ENCODE peak calls at places on chromosomes 3 and 15, in four cellular contexts. One of them, this sample, is unnamed. For H3K27me3, the result is how much of the 10 kb centered on the place peaks cover.

GRCh38 chr15:53658827-53659226 is 100.6 kb downstream of the WDR72 start:
- DNase-seq in sigmoid colon: no peak
- DNase-seq in endothelial cell of umbilical vein: no peak
- DNase-seq in left ventricle myocardium inferior: no peak
- DNase-seq in this sample: no peak

GRCh38 chr15:33330931-33331330 is 20.2 kb downstream of the RYR3 start:
- DNase-seq in endothelial cell of umbilical vein: no peak
- DNase-seq in sigmoid colon: no peak
- DNase-seq in left ventricle myocardium inferior: no peak
- DNase-seq in this sample: no peak

GRCh38 chr15:56837281-56837680 is 81.2 kb upstream of the TCF12 start:
- DNase-seq in sigmoid colon: no peak
- DNase-seq in left ventricle myocardium inferior: no peak
- DNase-seq in endothelial cell of umbilical vein: no peak
- DNase-seq in this sample: no peak

GRCh38 chr3:126390751-126391150 is 4.0 kb upstream of the CFAP100 start:
- DNase-seq in endothelial cell of umbilical vein: no peak
- DNase-seq in left ventricle myocardium inferior: no peak
- DNase-seq in sigmoid colon: peak
- DNase-seq in this sample: no peak

GRCh38 chr3:47347217-47347801 is 33.5 kb upstream of the PTPN23 start:
- DNase-seq in sigmoid colon: peak
- DNase-seq in left ventricle myocardium inferior: no peak
- DNase-seq in endothelial cell of umbilical vein: no peak
- DNase-seq in this sample: no peak

GRCh38 chr3:126540946-126541627 is 17.1 kb downstream of the CHST13 start:
- DNase-seq in left ventricle myocardium inferior: no peak
- DNase-seq in sigmoid colon: peak
- DNase-seq in endothelial cell of umbilical vein: no peak
- DNase-seq in this sample: peak

GRCh38 chr3:119676020-119676419 is 1.2 kb downstream of the COX17 start:
- DNase-seq in left ventricle myocardium inferior: no peak
- DNase-seq in endothelial cell of umbilical vein: no peak
- DNase-seq in sigmoid colon: no peak
- DNase-seq in this sample: no peak

GRCh38 chr3:142498397-142499180 is 50.8 kb upstream of the XRN1 start:
- DNase-seq in left ventricle myocardium inferior: no peak
- DNase-seq in endothelial cell of umbilical vein: no peak
- DNase-seq in sigmoid colon: no peak
- DNase-seq in this sample: no peak

GRCh38 chr3:21310176-21310575 is 440.8 kb downstream of the ZNF385D start:
- DNase-seq in left ventricle myocardium inferior: no peak
- DNase-seq in endothelial cell of umbilical vein: no peak
- DNase-seq in sigmoid colon: no peak
- DNase-seq in this sample: no peak

GRCh38 chr3:54857343-54857742 is 70.5 kb downstream of the LRTM1 start:
- DNase-seq in sigmoid colon: no peak
- DNase-seq in endothelial cell of umbilical vein: no peak
- DNase-seq in left ventricle myocardium inferior: no peak
- DNase-seq in this sample: no peak

GRCh38 chr15:49169880-49170597 is at the start of gene GALK2:
- DNase-seq in endothelial cell of umbilical vein: peak
- DNase-seq in sigmoid colon: peak
- DNase-seq in left ventricle myocardium inferior: peak
- DNase-seq in this sample: peak

GRCh38 chr3:45657853-45658252 is 31.3 kb upstream of the SACM1L start:
- DNase-seq in sigmoid colon: no peak
- DNase-seq in left ventricle myocardium inferior: no peak
- DNase-seq in endothelial cell of umbilical vein: no peak
- DNase-seq in this sample: no peak

GRCh38 chr15:82549199-82549665 is 9.0 kb upstream of the RPS17 start:
- DNase-seq in endothelial cell of umbilical vein: no peak
- DNase-seq in sigmoid colon: no peak
- DNase-seq in left ventricle myocardium inferior: no peak
- DNase-seq in this sample: no peak

GRCh38 chr3:42228796-42229195 is 37.2 kb downstream of the CCK start:
- DNase-seq in endothelial cell of umbilical vein: no peak
- DNase-seq in sigmoid colon: no peak
- DNase-seq in left ventricle myocardium inferior: no peak
- DNase-seq in this sample: no peak

GRCh38 chr15:78938608-78939488 is 6.0 kb downstream of the CTSH start:
- DNase-seq in sigmoid colon: no peak
- DNase-seq in endothelial cell of umbilical vein: no peak
- DNase-seq in left ventricle myocardium inferior: no peak
- DNase-seq in this sample: no peak

GRCh38 chr15:88995449-88995848 is 82.3 kb upstream of the MFGE8 start:
- DNase-seq in sigmoid colon: no peak
- DNase-seq in endothelial cell of umbilical vein: no peak
- DNase-seq in left ventricle myocardium inferior: no peak
- DNase-seq in this sample: no peak

GRCh38 chr3:188489639-188490405 is 335.9 kb downstream of the LPP start:
- DNase-seq in sigmoid colon: no peak
- DNase-seq in left ventricle myocardium inferior: no peak
- DNase-seq in endothelial cell of umbilical vein: no peak
- DNase-seq in this sample: no peak

GRCh38 chr3:49412632-49413337 is 562 bp downstream of the TCTA start:
- DNase-seq in left ventricle myocardium inferior: no peak
- DNase-seq in endothelial cell of umbilical vein: no peak
- DNase-seq in sigmoid colon: no peak
- DNase-seq in this sample: no peak

GRCh38 chr3:106339551-106339950 is 470.7 kb upstream of the CBLB start:
- DNase-seq in endothelial cell of umbilical vein: no peak
- DNase-seq in sigmoid colon: no peak
- DNase-seq in left ventricle myocardium inferior: no peak
- DNase-seq in this sample: no peak

GRCh38 chr15:90055182-90055581 is 47.1 kb downstream of the IDH2 start:
- DNase-seq in left ventricle myocardium inferior: no peak
- DNase-seq in sigmoid colon: no peak
- DNase-seq in endothelial cell of umbilical vein: no peak
- DNase-seq in this sample: no peak

GRCh38 chr15:63469190-63469589 is 35.2 kb upstream of the USP3 start:
- DNase-seq in left ventricle myocardium inferior: no peak
- DNase-seq in endothelial cell of umbilical vein: no peak
- DNase-seq in sigmoid colon: no peak
- DNase-seq in this sample: no peak

GRCh38 chr3:195696632-195697278 is 24.0 kb upstream of the MUC20 start:
- DNase-seq in endothelial cell of umbilical vein: no peak
- DNase-seq in sigmoid colon: no peak
- DNase-seq in left ventricle myocardium inferior: no peak
- DNase-seq in this sample: no peak

DNA sequence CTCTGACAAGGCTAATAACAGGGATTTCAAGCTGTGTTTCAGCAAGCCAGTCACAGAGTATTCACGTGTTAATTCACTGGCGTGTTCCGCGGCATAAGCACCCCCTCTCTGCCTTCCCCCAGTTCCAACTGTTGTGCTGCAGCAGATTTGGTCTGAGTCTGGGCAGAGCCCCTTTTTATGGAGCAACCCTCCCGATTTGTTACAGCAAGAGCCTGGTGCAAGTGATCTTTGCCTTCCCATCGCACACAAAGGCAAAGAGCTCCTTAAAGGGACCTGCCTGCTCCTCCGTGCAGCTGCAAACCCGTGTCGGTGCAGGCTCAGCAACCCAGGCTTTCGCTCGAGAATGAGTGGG is 170.5 kb downstream of the KCNAB1 start:
- DNase-seq in endothelial cell of umbilical vein: no peak
- DNase-seq in left ventricle myocardium inferior: no peak
- DNase-seq in sigmoid colon: no peak
- DNase-seq in this sample: no peak
- H3K27me3 ChIP-seq in endothelial cell of umbilical vein: under half
- H3K27me3 ChIP-seq in left ventricle myocardium inferior: half or more
- H3K27me3 ChIP-seq in sigmoid colon: under half
- H3K27me3 ChIP-seq in this sample: under half

GRCh38 chr3:178545337-178545736 is 9.1 kb downstream of the KCNMB2 start:
- DNase-seq in left ventricle myocardium inferior: no peak
- DNase-seq in endothelial cell of umbilical vein: no peak
- DNase-seq in sigmoid colon: no peak
- DNase-seq in this sample: no peak

GRCh38 chr3:178551916-178552321 is 15.7 kb downstream of the KCNMB2 start:
- DNase-seq in endothelial cell of umbilical vein: peak
- DNase-seq in sigmoid colon: no peak
- DNase-seq in left ventricle myocardium inferior: no peak
- DNase-seq in this sample: no peak

GRCh38 chr3:178540184-178540583 is 3.9 kb downstream of the KCNMB2 start:
- DNase-seq in endothelial cell of umbilical vein: no peak
- DNase-seq in sigmoid colon: no peak
- DNase-seq in left ventricle myocardium inferior: no peak
- DNase-seq in this sample: no peak

GRCh38 chr3:178546079-178546478 is 9.8 kb downstream of the KCNMB2 start:
- DNase-seq in endothelial cell of umbilical vein: no peak
- DNase-seq in left ventricle myocardium inferior: no peak
- DNase-seq in sigmoid colon: no peak
- DNase-seq in this sample: no peak
- H3K27me3 ChIP-seq in endothelial cell of umbilical vein: under half
- H3K27me3 ChIP-seq in left ventricle myocardium inferior: under half
- H3K27me3 ChIP-seq in sigmoid colon: under half
- H3K27me3 ChIP-seq in this sample: under half

GRCh38 chr15:98583758-98584157 is 64.6 kb upstream of the IGF1R start:
- DNase-seq in left ventricle myocardium inferior: no peak
- DNase-seq in sigmoid colon: no peak
- DNase-seq in endothelial cell of umbilical vein: no peak
- DNase-seq in this sample: no peak
- H3K27me3 ChIP-seq in left ventricle myocardium inferior: half or more
- H3K27me3 ChIP-seq in sigmoid colon: under half
- H3K27me3 ChIP-seq in endothelial cell of umbilical vein: under half
- H3K27me3 ChIP-seq in this sample: half or more

DNA sequence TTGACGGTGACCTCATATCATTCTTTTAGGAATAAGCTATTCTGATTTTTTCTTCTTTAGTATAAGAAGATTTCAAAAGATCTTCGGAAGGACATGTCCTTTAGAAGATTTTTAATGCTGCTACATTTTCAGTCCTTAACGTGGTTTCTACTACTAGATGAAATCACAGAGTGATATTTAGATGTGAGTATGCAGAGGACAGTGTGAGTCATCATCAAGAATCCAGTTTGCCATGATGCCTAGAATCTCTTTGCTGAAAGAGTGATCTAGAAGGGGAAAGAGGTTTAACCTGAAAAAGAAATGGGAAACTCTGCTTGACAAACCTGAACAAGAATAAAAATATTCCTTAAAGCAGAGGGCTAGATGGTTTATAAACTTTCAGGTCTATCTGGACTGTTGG is 43.2 kb downstream of the SLC7A14 start:
- DNase-seq in left ventricle myocardium inferior: no peak
- DNase-seq in endothelial cell of umbilical vein: no peak
- DNase-seq in sigmoid colon: no peak
- DNase-seq in this sample: no peak
- H3K27me3 ChIP-seq in left ventricle myocardium inferior: under half
- H3K27me3 ChIP-seq in endothelial cell of umbilical vein: under half
- H3K27me3 ChIP-seq in sigmoid colon: under half
- H3K27me3 ChIP-seq in this sample: under half

DNA sequence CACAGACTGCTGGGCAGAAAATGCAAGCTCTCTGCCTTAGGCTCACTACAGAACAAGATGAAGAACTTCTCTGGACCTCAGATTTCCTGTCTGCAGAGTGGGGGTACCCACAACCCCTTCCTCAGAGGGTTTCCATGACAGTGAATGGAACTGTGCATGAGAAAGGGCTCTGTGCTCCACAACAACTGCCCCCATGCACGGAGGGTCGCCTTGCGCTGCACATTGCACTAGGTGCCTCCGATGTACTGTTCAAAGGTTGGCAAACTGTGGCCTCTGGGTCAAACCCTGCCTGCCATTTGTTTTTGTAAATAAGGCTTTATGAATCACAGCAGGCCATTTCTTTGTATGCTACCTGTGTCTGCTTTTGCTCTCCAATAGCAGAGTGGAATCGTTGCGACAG is 172.0 kb downstream of the RAB11A start:
- DNase-seq in sigmoid colon: no peak
- DNase-seq in endothelial cell of umbilical vein: no peak
- DNase-seq in left ventricle myocardium inferior: no peak
- DNase-seq in this sample: no peak
- H3K27me3 ChIP-seq in sigmoid colon: half or more
- H3K27me3 ChIP-seq in endothelial cell of umbilical vein: under half
- H3K27me3 ChIP-seq in left ventricle myocardium inferior: half or more
- H3K27me3 ChIP-seq in this sample: under half